ENCODE peak calls at places on chromosome 5, in seven cellular contexts. M is mucosa of gallbladder; E is stimulated activated naive CD8-positive, alpha-beta T cell treated with anti-CD3 and anti-CD28 coated beads, Interleukin-15, Interleukin-2, amounts not matched to agents 100 U/mL and 50 U/mL, for 24 hours; A is GM03348; I is NB4; F is posterior cingulate gyrus; G is tibial artery. J is an unnamed sample.

GRCh38 chr5:20958641-20959040 is 970.6 kb upstream of the CDH18 start:
- DNase-seq in I (no peak), M (no peak), A (no peak), F (no peak), G (no peak), E (no peak), J (no peak)

GRCh38 chr5:168681556-168682183 is 102.5 kb upstream of the PANK3 start:
- DNase-seq in A (peak), E (no peak), M (peak), I (no peak), F (no peak), G (peak), J (peak)

GRCh38 chr5:167953151-167953788 is 338.2 kb upstream of the WWC1 start:
- DNase-seq in I (no peak), A (no peak), F (no peak), E (no peak), M (no peak), G (no peak), J (no peak)

GRCh38 chr5:54718647-54719046 is 201.1 kb downstream of the SNX18 start:
- DNase-seq in I (no peak), G (peak), A (no peak), F (no peak), E (no peak), M (no peak), J (peak)

GRCh38 chr5:146789712-146790660 is 88.6 kb downstream of the PPP2R2B start:
- DNase-seq in M (no peak), F (no peak), G (no peak), I (no peak), E (no peak), A (no peak), J (no peak)

GRCh38 chr5:4862500-4862899 is 277.6 kb upstream of the ADAMTS16 start:
- DNase-seq in E (no peak), M (no peak), F (no peak), I (peak), A (peak), G (no peak), J (no peak)

GRCh38 chr5:124317471-124317870 is 429.0 kb downstream of the ZNF608 start:
- DNase-seq in M (no peak), G (no peak), E (no peak), A (no peak), F (no peak), I (no peak), J (no peak)

GRCh38 chr5:117041926-117042595 is 467.4 kb upstream of the SEMA6A start:
- DNase-seq in I (no peak), E (no peak), M (no peak), G (no peak), F (no peak), A (no peak), J (no peak)

GRCh38 chr5:178331491-178331981 is 98.9 kb upstream of the PHYKPL start:
- DNase-seq in G (no peak), F (peak), M (peak), E (no peak), I (no peak), A (no peak), J (peak)

GRCh38 chr5:135012951-135013391 is 21.1 kb downstream of the PITX1 start:
- DNase-seq in M (peak), I (no peak), E (no peak), G (no peak), F (peak), A (no peak), J (peak)

GRCh38 chr5:132104561-132104960 is 31.0 kb downstream of the CSF2 start:
- DNase-seq in F (no peak), E (no peak), A (peak), G (no peak), M (no peak), I (no peak), J (peak)

GRCh38 chr5:163478126-163478981 is 17.9 kb downstream of the HMMR start:
- DNase-seq in I (no peak), E (no peak), G (no peak), A (peak), F (no peak), M (no peak), J (no peak)

GRCh38 chr5:16702964-16703363 is 86.2 kb upstream of the RETREG1 start:
- DNase-seq in M (no peak), E (no peak), F (no peak), G (no peak), A (no peak), I (no peak), J (no peak)

GRCh38 chr5:88833371-88834107 is 49.4 kb downstream of the MEF2C start:
- DNase-seq in A (peak), G (peak), M (peak), I (no peak), E (peak), F (peak), J (peak)

GRCh38 chr5:132749506-132749905 is 2.3 kb downstream of the CCNI2 start:
- DNase-seq in F (no peak), I (no peak), E (no peak), A (no peak), M (no peak), G (no peak), J (no peak)

GRCh38 chr5:37717613-37718431 is 122.0 kb downstream of the GDNF start:
- DNase-seq in F (no peak), A (no peak), G (no peak), I (no peak), M (peak), E (no peak), J (peak)

GRCh38 chr5:39547548-39548154 is 122.9 kb upstream of the DAB2 start:
- DNase-seq in E (peak), I (peak), A (peak), G (no peak), M (peak), F (no peak), J (no peak)

GRCh38 chr5:54658014-54658413 is 140.5 kb downstream of the SNX18 start:
- DNase-seq in M (no peak), I (no peak), A (no peak), E (no peak), F (no peak), G (no peak), J (peak)

GRCh38 chr5:112339761-112340160 is 79.3 kb downstream of the EPB41L4A start:
- DNase-seq in I (no peak), G (no peak), F (no peak), A (no peak), E (no peak), M (peak), J (no peak)

GRCh38 chr5:74605759-74606158 is 34.8 kb downstream of the ENC1 start:
- DNase-seq in A (no peak), E (no peak), M (no peak), G (no peak), I (no peak), F (no peak), J (no peak)

GRCh38 chr5:95610546-95610945 is 9.3 kb upstream of the GPR150 start:
- DNase-seq in F (no peak), I (no peak), E (no peak), A (no peak), G (no peak), M (no peak), J (no peak)

GRCh38 chr5:763998-764781 is 20.3 kb downstream of the ZDHHC11B start:
- DNase-seq in A (peak), E (no peak), I (no peak), G (no peak), M (no peak), F (peak), J (no peak)

GRCh38 chr5:59652449-59652848 is 241.1 kb downstream of the PDE4D start:
- DNase-seq in M (no peak), F (no peak), G (no peak), I (no peak), E (no peak), A (no peak), J (no peak)

GRCh38 chr5:152838241-152838786 is 433.2 kb upstream of the NMUR2 start:
- DNase-seq in I (no peak), A (no peak), F (peak), G (no peak), E (no peak), M (no peak), J (no peak)

GRCh38 chr5:73545403-73545779 is 20.0 kb downstream of the ANKRA2 start:
- DNase-seq in F (no peak), M (no peak), G (no peak), A (no peak), I (no peak), E (no peak), J (no peak)

GRCh38 chr5:14265574-14265973 is 122.4 kb downstream of the TRIO start:
- DNase-seq in I (no peak), A (peak), M (no peak), F (no peak), G (no peak), E (no peak), J (peak)

GRCh38 chr5:122077451-122078115 is 476 bp downstream of the LOX start:
- DNase-seq in A (peak), E (peak), M (no peak), I (no peak), G (no peak), F (peak), J (peak)

GRCh38 chr5:32272746-32273145 is 40.0 kb downstream of the MTMR12 start:
- DNase-seq in M (no peak), E (no peak), A (no peak), G (no peak), F (no peak), I (no peak), J (no peak)

GRCh38 chr5:155735388-155735787 is 591.6 kb upstream of the SGCD start:
- DNase-seq in F (no peak), M (no peak), A (no peak), E (no peak), I (no peak), G (no peak), J (peak)

J was measured in MG63.